ENCODE peak calls at places on chromosome 4, in eight cellular contexts. Y, L, C, G, S, B, D and V are unnamed samples.

GRCh38 chr4:177051473-177052060 is 258.1 kb upstream of the NEIL3 start:
- DNase-seq in Y (peak), L (no peak), C (peak), G (peak), S (peak), B (no peak), D (peak), V (no peak)

GRCh38 chr4:48033825-48034413 is 17.3 kb downstream of the NIPAL1 start:
- DNase-seq in Y (peak), L (no peak), C (no peak), G (no peak), S (no peak), B (no peak), D (peak), V (peak)

GRCh38 chr4:24067781-24068193 is 177.9 kb upstream of the PPARGC1A start:
- DNase-seq in Y (no peak), L (no peak), C (no peak), G (no peak), S (no peak), B (no peak), D (no peak), V (no peak)

GRCh38 chr4:8472689-8473197 is 32.2 kb downstream of the TRMT44 start:
- DNase-seq in Y (no peak), L (peak), C (no peak), G (no peak), S (peak), B (peak), D (no peak), V (no peak)

GRCh38 chr4:77022581-77023133 is 53.1 kb downstream of the CCNI start:
- DNase-seq in Y (peak), L (no peak), C (no peak), G (no peak), S (no peak), B (no peak), D (no peak), V (no peak)

GRCh38 chr4:94334962-94335361 is 7.7 kb downstream of the HPGDS start:
- DNase-seq in Y (no peak), L (no peak), C (no peak), G (no peak), S (no peak), B (no peak), D (no peak), V (no peak)

GRCh38 chr4:20305976-20306375 is 54.3 kb downstream of the SLIT2 start:
- DNase-seq in Y (no peak), L (no peak), C (no peak), G (peak), S (no peak), B (no peak), D (no peak), V (no peak)

GRCh38 chr4:4985844-4986243 is 33.4 kb downstream of the CYTL1 start:
- DNase-seq in Y (peak), L (no peak), C (no peak), G (no peak), S (no peak), B (no peak), D (no peak), V (no peak)

GRCh38 chr4:10589808-10590207 is 94.8 kb downstream of the CLNK start:
- DNase-seq in Y (no peak), L (no peak), C (no peak), G (no peak), S (peak), B (no peak), D (no peak), V (no peak)

GRCh38 chr4:144374065-144374464 is 233.5 kb upstream of the GYPA start:
- DNase-seq in Y (no peak), L (no peak), C (no peak), G (no peak), S (no peak), B (no peak), D (no peak), V (no peak)

GRCh38 chr4:165991325-165992180 is 118.5 kb downstream of the TLL1 start:
- DNase-seq in Y (no peak), L (no peak), C (no peak), G (no peak), S (peak), B (no peak), D (no peak), V (no peak)

GRCh38 chr4:38669233-38669632 is 5.2 kb downstream of the KLF3 start:
- DNase-seq in Y (no peak), L (no peak), C (peak), G (no peak), S (no peak), B (no peak), D (no peak), V (no peak)

GRCh38 chr4:139028191-139028661 is 12.6 kb downstream of the NOCT start:
- DNase-seq in Y (no peak), L (no peak), C (no peak), G (no peak), S (no peak), B (no peak), D (no peak), V (no peak)

GRCh38 chr4:145580906-145581305 is 38.3 kb upstream of the MMAA start:
- DNase-seq in Y (no peak), L (no peak), C (no peak), G (no peak), S (no peak), B (no peak), D (no peak), V (no peak)

GRCh38 chr4:104446431-104446925 is 48.2 kb downstream of the CXXC4 start:
- DNase-seq in Y (no peak), L (no peak), C (no peak), G (no peak), S (no peak), B (no peak), D (no peak), V (no peak)

GRCh38 chr4:76752911-76753494 is 144.9 kb downstream of the SOWAHB start:
- DNase-seq in Y (no peak), L (peak), C (no peak), G (no peak), S (peak), B (peak), D (no peak), V (no peak)

GRCh38 chr4:140764785-140765392 is 8.7 kb upstream of the TBC1D9 start:
- DNase-seq in Y (no peak), L (no peak), C (no peak), G (no peak), S (no peak), B (no peak), D (no peak), V (no peak)

GRCh38 chr4:184748251-184748652 is 14.4 kb upstream of the CENPU start:
- DNase-seq in Y (no peak), L (no peak), C (no peak), G (no peak), S (no peak), B (no peak), D (no peak), V (no peak)

GRCh38 chr4:170022211-170022610 is 4.0 kb downstream of the MFAP3L start:
- DNase-seq in Y (no peak), L (no peak), C (no peak), G (no peak), S (no peak), B (no peak), D (no peak), V (no peak)

GRCh38 chr4:55363618-55364420 is 17.8 kb downstream of the SRD5A3 start:
- DNase-seq in Y (no peak), L (no peak), C (no peak), G (no peak), S (no peak), B (no peak), D (no peak), V (no peak)

GRCh38 chr4:150033937-150034336 is 44.3 kb upstream of the DCLK2 start:
- DNase-seq in Y (no peak), L (no peak), C (no peak), G (peak), S (no peak), B (no peak), D (no peak), V (no peak)

GRCh38 chr4:122423246-122423645 is 33.3 kb downstream of the IL2 start:
- DNase-seq in Y (no peak), L (no peak), C (no peak), G (no peak), S (peak), B (no peak), D (no peak), V (no peak)

GRCh38 chr4:80071643-80072606 is 1.1 kb downstream of the ANTXR2 start:
- DNase-seq in Y (peak), L (peak), C (no peak), G (peak), S (no peak), B (peak), D (peak), V (peak)

GRCh38 chr4:38077791-38078489 is 117.7 kb downstream of the PTTG2 start:
- DNase-seq in Y (no peak), L (no peak), C (no peak), G (no peak), S (no peak), B (no peak), D (no peak), V (no peak)

GRCh38 chr4:112898357-112899141 is 150.9 kb upstream of the ANK2 start:
- DNase-seq in Y (no peak), L (no peak), C (no peak), G (no peak), S (no peak), B (no peak), D (no peak), V (no peak)

GRCh38 chr4:99090511-99090910 is 1.9 kb upstream of the ADH5 start:
- DNase-seq in Y (no peak), L (no peak), C (no peak), G (no peak), S (no peak), B (no peak), D (no peak), V (no peak)

GRCh38 chr4:56575820-56576429 is 70.3 kb downstream of the ARL9 start:
- DNase-seq in Y (no peak), L (no peak), C (no peak), G (no peak), S (peak), B (no peak), D (peak), V (peak)

GRCh38 chr4:151099976-151100417 is 569 bp downstream of the RPS3A start:
- DNase-seq in Y (no peak), L (no peak), C (no peak), G (no peak), S (peak), B (no peak), D (no peak), V (no peak)

GRCh38 chr4:53479731-53480525 is 102.5 kb downstream of the FIP1L1 start:
- DNase-seq in Y (no peak), L (no peak), C (no peak), G (no peak), S (no peak), B (no peak), D (no peak), V (no peak)

GRCh38 chr4:42416017-42416416 is 18.7 kb downstream of the SHISA3 start:
- DNase-seq in Y (no peak), L (no peak), C (no peak), G (no peak), S (no peak), B (no peak), D (no peak), V (no peak)

GRCh38 chr4:179855471-179855870 is 2387.7 kb upstream of the TENM3 start:
- DNase-seq in Y (no peak), L (no peak), C (no peak), G (no peak), S (no peak), B (no peak), D (no peak), V (no peak)